ENCODE peak calls at places on chromosomes 2 and 18, in six cellular contexts. H is mammary epithelial cell, R is astrocyte of the spinal cord, U is neural progenitor cell, A is fibroblast of the aortic adventitia, O is NB4. G is an unnamed sample.

GRCh38 chr2:219057709-219058540 is 2.8 kb downstream of the IHH start:
- DNase-seq in U (peak), O (peak), A (peak), R (peak), H (peak), G (peak)

GRCh38 chr2:38155-38554 is 8.2 kb downstream of the FAM110C start:
- DNase-seq in A (no peak), O (no peak), R (no peak), H (peak), U (no peak), G (peak)

GRCh38 chr2:217822296-217823252 is 180.2 kb downstream of the TNS1 start:
- DNase-seq in R (no peak), U (peak), H (peak), O (no peak), A (peak), G (peak)

GRCh38 chr2:37168217-37168981 is 11.6 kb upstream of the EIF2AK2 start:
- DNase-seq in A (peak), R (peak), O (peak), U (peak), H (peak), G (peak)

GRCh38 chr2:202494300-202494699 is 118.2 kb downstream of the BMPR2 start:
- DNase-seq in A (peak), R (peak), U (peak), H (no peak), O (no peak), G (peak)

GRCh38 chr2:190853659-190854386 is 26.8 kb upstream of the GLS start:
- DNase-seq in A (peak), H (no peak), R (no peak), U (no peak), O (peak), G (peak)

GRCh38 chr2:56680971-56681631 is 497.3 kb downstream of the CCDC85A start:
- DNase-seq in O (no peak), A (peak), R (peak), U (no peak), H (peak), G (peak)

GRCh38 chr2:197307933-197308521 is 2.6 kb downstream of the ANKRD44 start:
- DNase-seq in R (no peak), U (no peak), A (no peak), O (peak), H (no peak), G (no peak)

GRCh38 chr2:110804915-110805314 is 72.5 kb downstream of the ACOXL start:
- DNase-seq in O (peak), U (no peak), H (no peak), A (no peak), R (no peak), G (no peak)

GRCh38 chr2:8677646-8678592 is 3.9 kb upstream of the ID2 start:
- DNase-seq in A (peak), O (peak), U (peak), R (peak), H (peak), G (peak)

GRCh38 chr2:69830045-69830905 is 815 bp downstream of the GMCL1 start:
- DNase-seq in U (peak), H (peak), R (peak), A (peak), O (peak), G (peak)

GRCh38 chr2:41879367-41879871 is 168.4 kb upstream of the PKDCC start:
- DNase-seq in U (peak), H (no peak), O (peak), R (no peak), A (no peak), G (no peak)

GRCh38 chr2:230664128-230664527 is 48.5 kb upstream of the CAB39 start:
- DNase-seq in O (no peak), H (no peak), A (peak), U (no peak), R (peak), G (peak)

GRCh38 chr2:218400930-218401833 is 1.5 kb downstream of the CTDSP1 start:
- DNase-seq in R (no peak), U (peak), A (no peak), H (no peak), O (peak), G (peak)

GRCh38 chr2:30232027-30232800 is 880 bp downstream of the LBH start:
- DNase-seq in H (no peak), R (peak), O (peak), U (peak), A (peak), G (peak)

DNA sequence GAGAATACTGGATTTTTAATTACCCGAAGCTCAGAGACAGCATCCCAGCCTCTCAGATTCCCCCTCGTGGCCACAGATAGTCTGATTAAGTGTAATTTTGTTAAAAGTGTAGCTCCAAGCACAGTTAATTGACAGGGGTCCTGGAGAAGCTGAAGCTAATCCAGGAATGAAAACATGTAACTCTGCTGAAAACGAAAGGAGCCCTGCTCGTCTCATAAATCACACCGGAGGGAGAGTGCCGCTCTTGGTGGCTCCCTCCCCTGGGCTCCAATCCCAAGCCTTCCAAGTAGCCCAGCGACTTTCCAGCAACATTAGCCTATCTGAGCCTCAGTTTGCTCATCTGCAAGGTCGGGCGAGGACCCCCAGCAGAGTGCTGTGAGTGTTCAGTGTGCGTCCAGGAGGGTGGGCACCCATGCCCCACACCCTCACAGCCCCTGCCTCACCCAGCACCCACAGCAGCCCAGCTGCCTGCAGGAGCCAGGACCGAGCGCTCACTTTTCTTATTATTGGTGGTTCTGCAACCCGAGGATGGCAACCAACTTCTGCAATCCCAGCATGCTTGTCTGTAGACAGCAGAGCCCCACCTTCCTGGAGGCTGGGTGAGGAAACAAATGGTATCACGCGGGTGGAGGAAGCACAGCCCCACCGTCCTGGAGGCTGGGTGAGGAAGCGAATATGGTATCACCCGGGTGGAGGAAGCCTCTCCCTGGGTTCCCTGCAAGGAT is 220.8 kb upstream of the RAB6C start:
- DNase-seq in U (no peak), O (peak), H (no peak), R (no peak), A (peak), G (no peak)
- H3K4me3 ChIP-seq in U (no peak), O (no peak), H (no peak), R (no peak), A (peak), G (peak)

DNA sequence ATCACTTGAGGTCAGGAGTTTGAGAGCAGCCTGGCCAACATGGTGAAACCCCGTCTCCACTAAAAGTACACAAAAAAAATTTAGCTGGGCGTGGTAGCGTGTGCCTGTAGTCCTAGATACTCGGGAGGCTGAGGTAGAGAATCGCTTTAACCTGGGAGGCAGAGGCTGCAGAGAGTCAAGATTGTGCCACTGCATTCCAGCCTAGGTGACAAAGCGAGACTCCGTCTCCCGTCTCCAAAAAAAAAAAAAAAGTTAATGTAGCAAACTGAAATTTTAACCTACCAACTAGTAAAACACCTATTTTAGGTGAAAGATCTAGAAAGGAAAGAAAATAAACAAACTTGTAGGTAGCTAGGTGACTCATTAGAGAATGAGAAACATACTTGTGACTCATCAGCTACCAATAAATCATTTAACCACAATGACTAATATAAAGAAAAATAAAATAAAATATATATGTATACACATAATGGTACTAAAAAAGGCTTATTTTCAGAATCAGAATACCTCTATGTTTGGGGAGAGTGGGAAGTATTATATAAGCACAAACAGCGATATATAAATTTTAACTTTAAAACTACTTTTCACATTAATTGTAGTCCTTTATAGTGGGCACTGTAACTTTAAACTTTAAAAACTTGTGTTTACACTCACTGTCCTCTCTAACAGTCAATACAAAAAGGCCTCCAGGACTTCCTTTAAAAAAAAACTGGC is 36.6 kb downstream of the DARS1 start:
- DNase-seq in A (peak), O (no peak), H (peak), R (peak), U (no peak), G (peak)
- H3K4me3 ChIP-seq in A (no peak), O (no peak), H (peak), R (no peak), U (no peak), G (no peak)

GRCh38 chr2:199309411-199309810 is 148.3 kb downstream of the SATB2 start:
- DNase-seq in A (no peak), O (no peak), U (no peak), H (no peak), R (no peak), G (no peak)
- H3K4me3 ChIP-seq in A (no peak), O (no peak), U (no peak), H (no peak), R (no peak), G (no peak)

DNA sequence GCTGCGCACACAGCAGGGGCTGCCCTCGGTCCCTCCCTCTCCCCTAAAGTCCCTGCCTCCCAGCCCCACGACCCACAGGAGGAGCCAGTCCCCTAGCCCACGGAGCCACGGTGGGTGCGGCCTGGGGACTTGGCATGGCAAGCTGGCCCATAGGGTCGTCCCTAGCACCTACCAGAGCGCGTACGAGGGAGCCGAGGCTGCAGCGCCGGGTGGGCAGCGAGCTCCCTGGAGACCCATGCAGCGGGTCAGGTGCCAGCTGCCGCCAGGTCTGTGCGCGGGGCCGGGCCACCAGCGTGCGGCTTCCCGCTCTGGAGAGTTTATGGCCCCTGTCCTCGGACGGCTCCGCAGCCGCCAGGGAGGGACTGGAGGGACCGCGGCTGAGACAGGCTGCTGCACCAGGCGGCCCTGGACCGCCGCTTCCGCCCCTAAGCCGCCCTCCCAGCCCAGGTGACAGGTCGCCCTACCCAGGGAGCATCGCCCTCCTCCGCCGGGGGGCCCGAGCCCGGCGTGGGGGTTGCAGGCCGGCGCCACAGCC is 273.6 kb downstream of the CCDC74A start:
- DNase-seq in U (peak), H (no peak), R (no peak), O (peak), A (no peak), G (no peak)
- H3K4me3 ChIP-seq in U (peak), H (no peak), R (no peak), O (no peak), A (no peak), G (no peak)

DNA sequence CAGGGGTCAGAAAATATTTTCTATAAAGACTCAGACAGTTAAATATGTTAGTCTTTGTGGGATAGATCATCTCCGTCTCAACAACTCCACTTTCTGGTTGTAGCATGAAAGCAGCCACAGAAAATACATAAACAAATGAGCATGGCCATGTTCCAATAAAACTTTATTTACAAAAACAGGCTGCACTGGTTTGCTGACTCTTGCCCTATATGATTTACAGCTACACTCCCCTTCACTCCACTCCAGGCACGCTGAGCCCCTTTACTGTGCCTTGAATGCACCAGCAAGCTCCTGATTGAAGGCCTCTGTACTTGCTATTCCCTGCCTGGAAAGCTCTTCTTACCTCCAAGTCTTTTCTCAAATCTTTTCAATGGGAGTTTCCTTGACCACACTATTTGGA is 5.8 kb upstream of the STAMBP start:
- DNase-seq in R (no peak), O (no peak), U (no peak), A (no peak), H (no peak), G (no peak)
- H3K4me3 ChIP-seq in R (no peak), O (no peak), U (no peak), A (no peak), H (no peak), G (no peak)

DNA sequence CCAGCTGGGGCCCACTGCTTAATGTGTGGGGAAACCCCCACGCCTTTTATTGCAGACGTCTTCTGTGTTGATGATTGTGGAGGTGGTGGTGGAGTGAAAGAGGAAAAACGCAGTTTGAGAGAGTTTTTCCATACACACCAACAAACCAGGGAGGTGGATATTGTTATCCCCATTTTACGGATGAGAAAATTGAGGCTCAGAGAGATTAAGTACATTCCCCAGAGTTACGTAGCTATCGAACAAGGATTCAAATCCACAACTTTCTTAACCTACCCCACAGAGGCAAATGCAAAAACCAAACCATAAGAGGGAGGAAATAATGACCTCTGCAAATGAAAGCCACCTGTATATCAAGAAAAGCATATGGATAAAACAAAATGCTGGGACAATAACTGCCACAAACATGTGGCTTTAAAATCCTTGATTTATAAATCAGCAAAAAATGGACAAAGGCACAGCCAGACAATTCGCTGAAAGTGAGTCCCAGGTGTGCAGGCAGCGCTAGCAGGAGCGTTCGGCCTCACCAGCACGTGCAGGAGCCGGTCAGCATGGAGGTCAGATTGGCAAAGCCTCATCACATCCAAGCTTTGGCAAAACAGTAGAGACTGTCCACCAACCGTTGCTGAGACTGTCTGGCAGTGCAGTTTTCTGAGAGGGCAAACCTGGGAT is 12.6 kb upstream of the RAB17 start:
- DNase-seq in O (no peak), U (no peak), R (no peak), A (no peak), H (no peak), G (no peak)
- H3K4me3 ChIP-seq in O (no peak), U (no peak), R (no peak), A (no peak), H (no peak), G (peak)

GRCh38 chr18:25237571-25238267 is 114.2 kb downstream of the ZNF521 start:
- DNase-seq in H (no peak), U (no peak), A (peak), R (no peak), O (no peak), G (peak)

GRCh38 chr18:25236736-25237135 is 115.2 kb downstream of the ZNF521 start:
- DNase-seq in H (no peak), O (no peak), A (no peak), R (no peak), U (no peak), G (no peak)

GRCh38 chr18:25235648-25236047 is 116.3 kb downstream of the ZNF521 start:
- DNase-seq in A (no peak), O (no peak), R (no peak), H (no peak), U (no peak), G (no peak)

GRCh38 chr18:25244170-25244569 is 107.8 kb downstream of the ZNF521 start:
- DNase-seq in H (no peak), A (no peak), U (no peak), O (no peak), R (no peak), G (no peak)

GRCh38 chr18:25239636-25240468 is 112.1 kb downstream of the ZNF521 start:
- DNase-seq in A (peak), U (no peak), R (no peak), O (no peak), H (no peak), G (no peak)
- H3K4me3 ChIP-seq in A (no peak), U (no peak), R (no peak), O (no peak), H (no peak), G (no peak)

GRCh38 chr2:43370705-43371104 is 144.3 kb upstream of the ZFP36L2 start:
- DNase-seq in U (no peak), H (no peak), A (peak), R (peak), O (no peak), G (peak)

GRCh38 chr2:43375746-43376522 is 149.5 kb upstream of the ZFP36L2 start:
- DNase-seq in U (no peak), O (no peak), R (no peak), A (no peak), H (no peak), G (no peak)

GRCh38 chr2:43379494-43379893 is 153.1 kb upstream of the ZFP36L2 start:
- DNase-seq in H (no peak), R (no peak), U (no peak), A (no peak), O (no peak), G (no peak)

GRCh38 chr2:43372386-43373081 is 146.1 kb upstream of the ZFP36L2 start:
- DNase-seq in H (no peak), U (no peak), O (no peak), A (no peak), R (no peak), G (no peak)

GRCh38 chr2:43376523-43377198 is 150.3 kb upstream of the ZFP36L2 start:
- DNase-seq in A (no peak), R (no peak), O (no peak), H (peak), U (no peak), G (no peak)
- H3K4me3 ChIP-seq in A (no peak), R (no peak), O (no peak), H (no peak), U (no peak), G (no peak)

GRCh38 chr2:84697895-84698294 is 181.6 kb downstream of the DNAH6 start:
- DNase-seq in A (no peak), H (peak), O (no peak), R (no peak), U (no peak), G (no peak)

GRCh38 chr2:84700006-84700405 is 180.9 kb downstream of the TRABD2A start:
- DNase-seq in U (no peak), O (no peak), R (no peak), H (no peak), A (no peak), G (no peak)

GRCh38 chr2:84694088-84694622 is 177.9 kb downstream of the DNAH6 start:
- DNase-seq in O (no peak), A (no peak), H (no peak), R (no peak), U (no peak), G (no peak)
- H3K4me3 ChIP-seq in O (no peak), A (no peak), H (no peak), R (no peak), U (no peak), G (no peak)

GRCh38 chr18:77054288-77054605 is 78.3 kb downstream of the MBP start:
- DNase-seq in A (no peak), U (no peak), H (no peak), R (no peak), O (peak), G (no peak)
- H3K4me3 ChIP-seq in A (no peak), U (no peak), H (no peak), R (no peak), O (peak), G (no peak)